ENCODE peak calls at places on chromosomes 2 and 18, in eight cellular contexts. A is GM06990, R is ovary, K is RWPE1, E is right atrium auricular region, C is B cell, W is pancreas, S is AG09319. T is an unnamed sample.

GRCh38 chr2:159146930-159147666 is 139.4 kb downstream of the WDSUB1 start:
- DNase-seq in A (no peak), R (no peak), K (peak), E (no peak), C (no peak), W (peak), S (no peak), T (no peak)

GRCh38 chr2:236638707-236639106 is 69.1 kb downstream of the ACKR3 start:
- DNase-seq in A (no peak), R (no peak), K (no peak), E (peak), C (no peak), W (no peak), S (no peak), T (no peak)

GRCh38 chr2:222423632-222424280 is 587 bp upstream of the SGPP2 start:
- DNase-seq in A (peak), R (peak), K (no peak), E (no peak), C (peak), W (no peak), S (no peak), T (peak)

GRCh38 chr2:167345559-167345958 is 457.3 kb downstream of the XIRP2 start:
- DNase-seq in A (no peak), R (no peak), K (no peak), E (no peak), C (no peak), W (no peak), S (no peak), T (no peak)

GRCh38 chr18:76565238-76566173 is 70.5 kb upstream of the ZNF516 start:
- DNase-seq in A (no peak), R (peak), K (peak), E (peak), C (no peak), W (peak), S (peak), T (no peak)

GRCh38 chr2:25161055-25161781 is 7.2 kb downstream of the POMC start:
- DNase-seq in A (peak), R (peak), K (no peak), E (no peak), C (peak), W (peak), S (no peak), T (peak)

GRCh38 chr2:58634653-58635347 is 393.7 kb upstream of the FANCL start:
- DNase-seq in A (no peak), R (no peak), K (peak), E (no peak), C (no peak), W (no peak), S (no peak), T (no peak)

GRCh38 chr2:221589696-221590095 is 17.6 kb upstream of the EPHA4 start:
- DNase-seq in A (no peak), R (no peak), K (no peak), E (no peak), C (no peak), W (no peak), S (no peak), T (no peak)

GRCh38 chr18:50981381-50981780 is 13.5 kb downstream of the ELAC1 start:
- DNase-seq in A (no peak), R (no peak), K (no peak), E (no peak), C (no peak), W (no peak), S (no peak), T (no peak)

GRCh38 chr18:26928669-26929313 is 63.3 kb upstream of the AQP4 start:
- DNase-seq in A (no peak), R (no peak), K (no peak), E (no peak), C (no peak), W (peak), S (no peak), T (no peak)

GRCh38 chr2:165120740-165121467 is 82.9 kb downstream of the SCN3A start:
- DNase-seq in A (no peak), R (no peak), K (no peak), E (no peak), C (no peak), W (no peak), S (no peak), T (no peak)

GRCh38 chr2:17615728-17616351 is 75.3 kb downstream of the VSNL1 start:
- DNase-seq in A (no peak), R (no peak), K (peak), E (no peak), C (no peak), W (no peak), S (peak), T (no peak)

GRCh38 chr2:217988014-217988839 is 14.6 kb downstream of the TNS1 start:
- DNase-seq in A (peak), R (peak), K (peak), E (peak), C (peak), W (peak), S (no peak), T (peak)

GRCh38 chr2:68317971-68318685 is 1.6 kb downstream of the CNRIP1 start:
- DNase-seq in A (no peak), R (peak), K (no peak), E (no peak), C (no peak), W (no peak), S (no peak), T (no peak)

GRCh38 chr2:210673117-210673516 is 116.7 kb downstream of the CPS1 start:
- DNase-seq in A (no peak), R (no peak), K (no peak), E (no peak), C (no peak), W (no peak), S (no peak), T (no peak)

GRCh38 chr18:11871501-11871900 is 20.3 kb downstream of the CHMP1B start:
- DNase-seq in A (peak), R (no peak), K (no peak), E (no peak), C (no peak), W (no peak), S (no peak), T (peak)

GRCh38 chr2:27356056-27356381 is 545 bp downstream of the GTF3C2 start:
- DNase-seq in A (no peak), R (no peak), K (peak), E (peak), C (no peak), W (peak), S (no peak), T (peak)

GRCh38 chr2:3180082-3180908 is 197.3 kb downstream of the EIPR1 start:
- DNase-seq in A (peak), R (no peak), K (no peak), E (no peak), C (no peak), W (no peak), S (no peak), T (no peak)

GRCh38 chr2:126788113-126788512 is 110.6 kb upstream of the TEX51 start:
- DNase-seq in A (no peak), R (no peak), K (no peak), E (no peak), C (no peak), W (no peak), S (no peak), T (no peak)

GRCh38 chr18:58784601-58785137 is 80.0 kb upstream of the ZNF532 start:
- DNase-seq in A (no peak), R (no peak), K (no peak), E (no peak), C (no peak), W (no peak), S (no peak), T (no peak)

GRCh38 chr2:59816075-59816474 is 737.4 kb downstream of the BCL11A start:
- DNase-seq in A (no peak), R (no peak), K (no peak), E (no peak), C (no peak), W (no peak), S (no peak), T (no peak)

GRCh38 chr2:129641371-129641770 is 338.1 kb upstream of the RAB6C start:
- DNase-seq in A (no peak), R (no peak), K (no peak), E (no peak), C (no peak), W (no peak), S (no peak), T (no peak)

GRCh38 chr2:181466661-181467576 is 9.7 kb downstream of the ITGA4 start:
- DNase-seq in A (no peak), R (peak), K (peak), E (peak), C (no peak), W (peak), S (no peak), T (peak)

GRCh38 chr2:231708773-231709635 is 679 bp downstream of the PTMA start:
- DNase-seq in A (peak), R (peak), K (no peak), E (no peak), C (peak), W (peak), S (no peak), T (no peak)

GRCh38 chr2:30684996-30685395 is 122.2 kb downstream of the CAPN13 start:
- DNase-seq in A (no peak), R (no peak), K (no peak), E (peak), C (no peak), W (no peak), S (no peak), T (no peak)

GRCh38 chr2:235396071-235396846 is 97.6 kb upstream of the AGAP1 start:
- DNase-seq in A (no peak), R (no peak), K (no peak), E (no peak), C (no peak), W (no peak), S (no peak), T (no peak)

GRCh38 chr2:101961287-101962242 is 30.2 kb upstream of the IL1R2 start:
- DNase-seq in A (no peak), R (peak), K (no peak), E (peak), C (no peak), W (no peak), S (peak), T (no peak)

GRCh38 chr2:134253804-134254203 is at the start of gene MGAT5:
- DNase-seq in A (no peak), R (no peak), K (no peak), E (no peak), C (peak), W (peak), S (no peak), T (no peak)

GRCh38 chr2:181123798-181124217 is 143.4 kb downstream of the UBE2E3 start:
- DNase-seq in A (peak), R (no peak), K (no peak), E (no peak), C (peak), W (no peak), S (no peak), T (peak)

GRCh38 chr2:24474053-24474452 is 17.0 kb upstream of the NCOA1 start:
- DNase-seq in A (no peak), R (no peak), K (no peak), E (no peak), C (no peak), W (no peak), S (no peak), T (no peak)

GRCh38 chr18:23036611-23037259 is 98.5 kb upstream of the CABLES1 start:
- DNase-seq in A (no peak), R (no peak), K (no peak), E (no peak), C (no peak), W (no peak), S (no peak), T (no peak)

GRCh38 chr18:70073442-70073841 is 125.8 kb upstream of the CD226 start:
- DNase-seq in A (no peak), R (no peak), K (no peak), E (no peak), C (no peak), W (no peak), S (no peak), T (no peak)

GRCh38 chr18:70074091-70074490 is 126.4 kb upstream of the CD226 start:
- DNase-seq in A (no peak), R (no peak), K (no peak), E (no peak), C (no peak), W (no peak), S (no peak), T (no peak)

GRCh38 chr18:70069965-70070364 is 122.3 kb upstream of the CD226 start:
- DNase-seq in A (no peak), R (no peak), K (no peak), E (no peak), C (no peak), W (no peak), S (no peak), T (no peak)

GRCh38 chr18:70072678-70073077 is 125.0 kb upstream of the CD226 start:
- DNase-seq in A (no peak), R (no peak), K (no peak), E (no peak), C (no peak), W (no peak), S (peak), T (no peak)

DNA sequence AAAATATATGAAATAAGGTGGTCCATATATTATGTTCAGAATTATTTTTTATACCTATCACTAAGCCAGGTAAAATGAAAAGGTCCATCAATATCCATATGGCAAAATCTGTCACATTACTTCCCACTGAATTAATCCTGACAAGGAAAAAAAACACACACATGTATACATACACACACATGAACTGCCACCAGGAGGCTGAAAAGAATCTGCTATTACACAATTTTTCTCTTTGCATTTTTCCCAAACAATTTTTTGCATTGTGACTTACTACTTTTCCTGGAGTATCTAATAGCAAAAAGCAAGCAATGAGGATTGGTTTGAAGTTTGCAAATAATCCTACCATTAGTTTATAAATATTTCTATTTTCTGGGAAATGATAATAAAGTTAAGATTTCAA is 128.2 kb upstream of the CD226 start:
- DNase-seq in A (no peak), R (no peak), K (no peak), E (no peak), C (no peak), W (no peak), S (no peak), T (no peak)
- TF ChIP-seq CTCF in A (no peak), R (no peak), K (no peak), E (no peak), C (no peak), W (no peak), S (no peak), T (no peak)

GRCh38 chr2:10257036-10257435 is 45.7 kb upstream of the HPCAL1 start:
- DNase-seq in A (no peak), R (peak), K (no peak), E (no peak), C (no peak), W (no peak), S (no peak), T (no peak)

GRCh38 chr2:10258326-10258725 is 44.4 kb upstream of the HPCAL1 start:
- DNase-seq in A (no peak), R (peak), K (no peak), E (no peak), C (no peak), W (no peak), S (no peak), T (no peak)

GRCh38 chr2:10257500-10258147 is 45.1 kb upstream of the HPCAL1 start:
- DNase-seq in A (no peak), R (peak), K (no peak), E (no peak), C (no peak), W (no peak), S (no peak), T (no peak)

GRCh38 chr2:10258726-10259125 is 44.0 kb upstream of the HPCAL1 start:
- DNase-seq in A (no peak), R (no peak), K (no peak), E (no peak), C (no peak), W (no peak), S (no peak), T (no peak)

DNA sequence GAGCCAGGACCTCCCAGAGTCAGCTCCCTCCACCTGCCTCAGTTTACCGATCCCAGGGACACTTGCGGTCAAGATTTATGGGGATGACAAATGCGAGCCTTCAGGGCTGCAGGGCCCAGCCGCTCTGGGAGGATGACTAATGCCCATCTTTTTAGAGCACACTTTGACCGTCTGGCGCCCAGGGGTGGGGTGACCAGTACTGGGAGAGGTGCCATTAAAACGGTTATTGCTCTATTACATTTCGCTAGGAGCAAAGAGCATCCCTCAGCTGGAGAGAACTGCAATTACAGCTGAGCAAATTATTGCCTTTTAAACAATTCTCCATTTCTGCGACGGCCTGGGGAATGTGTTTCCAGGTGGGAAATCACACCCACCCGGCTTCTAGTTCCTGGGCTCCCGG is 42.6 kb upstream of the HPCAL1 start:
- DNase-seq in A (no peak), R (no peak), K (peak), E (no peak), C (no peak), W (no peak), S (no peak), T (no peak)
- TF ChIP-seq CTCF in A (no peak), R (no peak), K (no peak), E (no peak), C (no peak), W (no peak), S (no peak), T (no peak)

DNA sequence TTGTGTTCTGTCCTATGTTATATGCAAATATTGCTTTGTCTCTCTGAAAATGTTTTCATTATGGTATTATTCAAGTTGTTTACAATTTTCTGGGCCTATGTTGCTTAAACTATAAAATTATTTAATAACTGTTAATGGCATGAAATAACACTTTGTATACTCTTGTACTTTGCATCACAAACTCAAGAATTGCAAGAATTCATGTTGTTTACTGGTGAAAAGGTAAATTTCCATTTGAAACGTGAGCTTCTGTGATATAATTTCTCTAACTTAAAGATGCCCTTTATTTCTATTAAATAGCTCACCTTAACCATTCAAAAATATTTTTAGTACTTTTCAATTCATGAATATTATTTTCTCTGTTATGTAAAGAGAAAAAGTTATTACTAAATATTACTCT is 1504.2 kb downstream of the SUCLG1 start:
- DNase-seq in A (no peak), R (no peak), K (no peak), E (no peak), C (no peak), W (no peak), S (no peak), T (no peak)
- TF ChIP-seq CTCF in A (no peak), R (no peak), K (no peak), E (no peak), C (no peak), W (no peak), S (no peak), T (no peak)

GRCh38 chr2:122583159-122583917 is 827.9 kb downstream of the TSN start:
- DNase-seq in A (no peak), R (no peak), K (no peak), E (no peak), C (no peak), W (no peak), S (no peak), T (no peak)
- TF ChIP-seq CTCF in A (no peak), R (no peak), K (no peak), E (no peak), C (peak), W (no peak), S (no peak), T (no peak)

DNA sequence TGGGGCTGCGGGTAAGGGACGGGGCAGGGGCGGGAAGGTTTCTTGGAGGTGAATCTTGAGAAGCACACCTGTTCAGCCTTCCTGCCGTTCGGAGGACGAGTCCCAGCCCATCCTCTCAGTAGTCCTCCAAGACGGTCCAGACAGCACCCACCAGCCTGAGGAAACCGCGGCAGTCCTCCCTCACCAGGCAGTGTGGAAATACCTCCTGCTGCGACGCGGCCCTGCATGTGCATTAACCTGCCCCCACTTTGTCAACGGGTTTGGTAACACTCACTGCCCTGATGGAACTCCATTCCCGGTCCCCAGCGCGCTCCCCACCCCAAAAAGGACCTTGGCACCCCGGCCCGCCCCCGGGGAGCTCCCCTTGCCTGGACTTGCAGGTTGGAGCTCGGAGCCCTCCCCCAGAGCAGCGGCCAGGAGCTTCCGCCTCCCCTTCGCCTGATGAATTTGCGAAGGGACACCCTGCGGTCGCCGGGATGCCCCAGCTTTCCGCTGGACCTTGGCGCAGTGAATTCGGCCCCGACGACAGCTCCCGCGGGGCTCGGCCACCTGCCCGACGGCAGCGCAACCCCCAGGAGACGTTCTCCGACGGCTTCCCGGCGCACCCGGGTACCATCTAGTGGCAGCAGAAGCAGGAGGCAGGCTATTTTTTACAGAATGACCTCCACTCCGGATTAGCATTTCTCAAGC is 31.5 kb downstream of the ACVR1C start:
- DNase-seq in A (peak), R (peak), K (peak), E (no peak), C (peak), W (peak), S (no peak), T (peak)
- TF ChIP-seq CTCF in A (peak), R (no peak), K (peak), E (peak), C (peak), W (no peak), S (peak), T (peak)

DNA sequence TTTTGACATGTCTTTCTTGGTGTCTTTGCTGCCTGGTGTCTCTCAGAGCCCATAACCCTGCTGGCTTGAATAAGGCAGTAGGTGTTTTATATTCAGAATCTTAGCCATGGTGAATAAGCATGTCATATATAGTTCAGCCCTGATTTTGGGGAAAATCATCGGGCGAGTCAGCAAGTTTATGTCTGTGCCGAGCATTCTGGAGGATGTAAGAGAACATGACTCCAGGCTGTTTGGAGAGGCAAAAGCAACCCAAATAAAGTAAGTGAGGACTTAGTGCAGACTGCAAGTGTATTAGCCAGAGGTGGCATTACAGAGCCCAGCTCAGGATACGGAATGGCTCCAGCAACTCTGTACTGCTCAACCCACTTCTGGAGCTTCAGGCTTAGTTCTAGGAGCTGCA is 50.3 kb downstream of the TCF7L1 start:
- DNase-seq in A (no peak), R (no peak), K (no peak), E (no peak), C (no peak), W (no peak), S (no peak), T (no peak)
- TF ChIP-seq CTCF in A (no peak), R (no peak), K (no peak), E (no peak), C (no peak), W (no peak), S (no peak), T (no peak)

DNA sequence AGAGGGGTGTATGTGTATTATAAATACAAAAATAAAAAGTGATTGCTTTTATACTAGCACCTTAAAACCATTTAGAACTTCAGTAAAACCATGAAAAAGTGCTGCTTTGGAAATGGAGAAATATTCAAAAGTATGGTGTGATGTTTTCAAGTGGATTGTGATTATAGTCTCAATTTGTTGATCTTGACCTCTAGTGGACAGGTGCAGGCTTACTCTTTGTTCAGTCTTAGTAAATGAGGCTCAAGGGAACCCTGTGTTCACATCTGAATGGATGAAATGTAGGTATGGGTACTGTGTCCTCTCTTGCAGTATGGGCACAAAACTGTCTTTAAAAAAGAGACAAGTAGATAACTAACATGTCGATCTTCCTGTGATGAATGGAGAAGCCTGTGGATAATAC is 145.8 kb downstream of the MCFD2 start:
- DNase-seq in A (no peak), R (no peak), K (no peak), E (no peak), C (no peak), W (no peak), S (no peak), T (no peak)
- TF ChIP-seq CTCF in A (peak), R (no peak), K (no peak), E (no peak), C (no peak), W (peak), S (no peak), T (peak)

T was measured in GM13977.